ENCODE peak calls at places on chromosomes 16 and 17, in eight cellular contexts. L is endodermal cell; J is upper lobe of left lung; E is esophagus muscularis mucosa; F is CD8-positive, alpha-beta T cell; Z is PC-9; G is GM06990; D is OCI-LY7. W is an unnamed sample.

GRCh38 chr17:80152057-80152831 is 5.3 kb upstream of the EIF4A3 start:
- DNase-seq in L (peak), J (no peak), E (no peak), F (no peak), Z (peak), G (no peak), D (peak), W (peak)

GRCh38 chr17:46986401-46986800 is 7.3 kb upstream of the RPRML start:
- DNase-seq in L (no peak), J (no peak), E (no peak), F (no peak), Z (no peak), G (no peak), D (no peak), W (no peak)

GRCh38 chr17:66661411-66661843 is 173.5 kb upstream of the CACNG5 start:
- DNase-seq in L (no peak), J (no peak), E (no peak), F (no peak), Z (peak), G (peak), D (no peak), W (no peak)

GRCh38 chr17:73950515-73950914 is 253.0 kb upstream of the RPL38 start:
- DNase-seq in L (peak), J (no peak), E (no peak), F (no peak), Z (no peak), G (no peak), D (no peak), W (no peak)

GRCh38 chr16:10708969-10709368 is 14.2 kb upstream of the TEKT5 start:
- DNase-seq in L (no peak), J (no peak), E (no peak), F (no peak), Z (no peak), G (no peak), D (no peak), W (no peak)

GRCh38 chr17:43661699-43662431 is at the start of gene MEOX1:
- DNase-seq in L (peak), J (no peak), E (no peak), F (no peak), Z (peak), G (peak), D (no peak), W (no peak)

GRCh38 chr17:49971848-49972485 is 3.0 kb downstream of the DLX4 start:
- DNase-seq in L (peak), J (peak), E (no peak), F (no peak), Z (no peak), G (no peak), D (no peak), W (no peak)

GRCh38 chr17:80894439-80894721 is 97.3 kb upstream of the CHMP6 start:
- DNase-seq in L (no peak), J (no peak), E (no peak), F (no peak), Z (no peak), G (no peak), D (no peak), W (no peak)

GRCh38 chr16:59633996-59634579 is 900.0 kb upstream of the GOT2 start:
- DNase-seq in L (no peak), J (no peak), E (no peak), F (no peak), Z (no peak), G (no peak), D (no peak), W (no peak)

GRCh38 chr16:88792668-88793587 is 7.9 kb upstream of the PIEZO1 start:
- DNase-seq in L (no peak), J (peak), E (no peak), F (no peak), Z (no peak), G (no peak), D (peak), W (no peak)

GRCh38 chr17:57366558-57367351 is 110.4 kb downstream of the MSI2 start:
- DNase-seq in L (no peak), J (no peak), E (no peak), F (no peak), Z (no peak), G (no peak), D (peak), W (no peak)

GRCh38 chr16:4345439-4346204 is 5.5 kb downstream of the PAM16 start:
- DNase-seq in L (no peak), J (no peak), E (no peak), F (no peak), Z (no peak), G (no peak), D (no peak), W (no peak)

GRCh38 chr16:69595127-69596036 is 29.6 kb downstream of the NFAT5 start:
- DNase-seq in L (no peak), J (no peak), E (no peak), F (no peak), Z (peak), G (no peak), D (no peak), W (no peak)

GRCh38 chr16:1770328-1771071 is 843 bp downstream of the NME3 start:
- DNase-seq in L (peak), J (peak), E (no peak), F (peak), Z (no peak), G (peak), D (peak), W (no peak)

GRCh38 chr17:45235071-45236001 is 13.7 kb downstream of the FMNL1 start:
- DNase-seq in L (peak), J (no peak), E (peak), F (peak), Z (peak), G (peak), D (peak), W (peak)

GRCh38 chr16:27402964-27403600 is 1.1 kb downstream of the IL21R start:
- DNase-seq in L (no peak), J (no peak), E (peak), F (no peak), Z (no peak), G (peak), D (peak), W (no peak)

GRCh38 chr16:55372792-55373488 is 48.9 kb downstream of the IRX6 start:
- DNase-seq in L (no peak), J (no peak), E (no peak), F (no peak), Z (no peak), G (no peak), D (no peak), W (no peak)

GRCh38 chr17:622356-622755 is 92.3 kb downstream of the VPS53 start:
- DNase-seq in L (no peak), J (no peak), E (no peak), F (no peak), Z (no peak), G (no peak), D (no peak), W (no peak)

GRCh38 chr17:74362811-74363498 is 1.3 kb upstream of the BTBD17 start:
- DNase-seq in L (no peak), J (no peak), E (no peak), F (no peak), Z (no peak), G (no peak), D (no peak), W (no peak)

GRCh38 chr16:79137528-79137927 is 463.0 kb downstream of the MAF start:
- DNase-seq in L (no peak), J (no peak), E (no peak), F (no peak), Z (no peak), G (no peak), D (no peak), W (no peak)

GRCh38 chr16:20178297-20178696 is 104.6 kb upstream of the GPR139 start:
- DNase-seq in L (no peak), J (no peak), E (peak), F (no peak), Z (no peak), G (no peak), D (no peak), W (no peak)

GRCh38 chr16:20175358-20175757 is 101.7 kb upstream of the GPR139 start:
- DNase-seq in L (no peak), J (no peak), E (peak), F (no peak), Z (no peak), G (no peak), D (no peak), W (no peak)
- TF ChIP-seq CTCF in L (no peak), J (no peak), E (no peak), F (no peak), Z (no peak), G (no peak), D (no peak), W (no peak)

DNA sequence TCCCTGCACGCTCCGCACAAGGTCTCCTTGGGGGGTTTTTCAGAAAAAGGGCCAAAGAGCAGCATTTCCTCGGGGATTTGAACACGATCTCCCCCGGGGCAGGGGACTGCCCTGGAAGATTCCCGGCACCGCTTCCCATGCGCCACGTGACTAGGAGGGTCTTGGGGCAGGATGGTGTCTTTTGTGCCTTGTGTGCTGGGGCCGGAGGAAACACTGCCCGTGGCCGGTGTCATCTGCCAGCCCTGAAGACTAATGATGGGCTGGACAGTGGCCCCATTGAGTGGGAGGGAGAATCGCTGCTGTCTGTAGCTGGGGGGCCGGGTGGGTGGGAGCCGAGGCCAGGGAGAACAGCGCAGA is 315.1 kb downstream of the SEC14L1 start:
- DNase-seq in L (no peak), J (no peak), E (no peak), F (no peak), Z (no peak), G (no peak), D (no peak), W (no peak)
- H3K4me3 ChIP-seq in L (no peak), J (no peak), E (no peak), F (peak), Z (no peak), G (peak), D (peak), W (peak)

GRCh38 chr17:77437017-77437416 is 296.2 kb downstream of the SEC14L1 start:
- DNase-seq in L (no peak), J (peak), E (no peak), F (peak), Z (no peak), G (no peak), D (peak), W (peak)
- TF ChIP-seq CTCF in L (no peak), J (no peak), E (no peak), F (no peak), Z (no peak), G (no peak), D (peak), W (peak)

GRCh38 chr17:75828051-75828400 is 16.2 kb downstream of the UNC13D start:
- DNase-seq in L (no peak), J (no peak), E (no peak), F (no peak), Z (no peak), G (no peak), D (no peak), W (no peak)
- H3K4me3 ChIP-seq in L (no peak), J (peak), E (peak), F (peak), Z (no peak), G (no peak), D (peak), W (no peak)

GRCh38 chr16:180101-180920 is at the start of gene HBQ1:
- DNase-seq in L (peak), J (peak), E (no peak), F (peak), Z (no peak), G (peak), D (no peak), W (no peak)
- TF ChIP-seq CTCF in L (peak), J (peak), E (peak), F (peak), Z (no peak), G (no peak), D (no peak), W (no peak)

GRCh38 chr16:49876716-49877129 is 20.8 kb upstream of the ZNF423 start:
- DNase-seq in L (peak), J (peak), E (no peak), F (no peak), Z (no peak), G (peak), D (no peak), W (no peak)
- H3K4me3 ChIP-seq in L (peak), J (peak), E (peak), F (no peak), Z (no peak), G (no peak), D (no peak), W (no peak)

DNA sequence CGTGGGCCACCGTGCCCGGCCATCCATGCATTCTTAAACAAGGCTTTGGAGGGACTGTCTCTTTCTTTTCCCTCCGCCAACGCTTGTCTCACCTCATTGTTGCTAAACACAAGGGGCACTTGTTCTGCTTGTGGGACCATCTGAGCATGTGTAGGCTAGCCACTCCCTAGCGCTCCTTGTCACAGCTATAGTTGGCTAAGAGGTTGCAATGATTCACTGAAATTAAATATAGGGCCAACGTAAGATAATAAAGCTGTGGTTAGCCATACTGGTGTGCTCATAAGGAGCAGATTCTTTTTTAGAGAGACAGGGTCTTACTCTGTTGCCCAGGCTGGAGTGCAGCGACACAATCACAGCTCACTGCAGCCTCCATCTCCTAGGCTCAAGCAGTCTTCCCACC is 41.2 kb downstream of the KIAA0513 start:
- DNase-seq in L (no peak), J (no peak), E (no peak), F (no peak), Z (no peak), G (no peak), D (no peak), W (no peak)
- TF ChIP-seq CTCF in L (no peak), J (no peak), E (no peak), F (no peak), Z (no peak), G (no peak), D (no peak), W (no peak)

GRCh38 chr17:62892069-62892675 is 73.9 kb upstream of the TANC2 start:
- DNase-seq in L (no peak), J (no peak), E (no peak), F (no peak), Z (peak), G (no peak), D (no peak), W (no peak)
- H3K4me3 ChIP-seq in L (no peak), J (no peak), E (no peak), F (no peak), Z (no peak), G (no peak), D (no peak), W (no peak)

GRCh38 chr16:85631802-85632393 is 18.8 kb downstream of the GSE1 start:
- DNase-seq in L (no peak), J (peak), E (no peak), F (no peak), Z (no peak), G (no peak), D (no peak), W (no peak)
- TF ChIP-seq CTCF in L (peak), J (no peak), E (no peak), F (no peak), Z (no peak), G (peak), D (peak), W (peak)

GRCh38 chr17:82342361-82343079 is 9.0 kb upstream of the SECTM1 start:
- DNase-seq in L (no peak), J (peak), E (no peak), F (no peak), Z (no peak), G (no peak), D (no peak), W (no peak)

GRCh38 chr17:82343560-82343959 is 10.0 kb upstream of the SECTM1 start:
- DNase-seq in L (no peak), J (no peak), E (no peak), F (no peak), Z (no peak), G (no peak), D (no peak), W (no peak)

GRCh38 chr17:82339634-82340580 is 6.3 kb upstream of the SECTM1 start:
- DNase-seq in L (no peak), J (no peak), E (no peak), F (no peak), Z (no peak), G (no peak), D (no peak), W (no peak)

GRCh38 chr17:82334622-82335394 is 1.2 kb upstream of the SECTM1 start:
- DNase-seq in L (no peak), J (peak), E (no peak), F (no peak), Z (peak), G (no peak), D (peak), W (peak)

GRCh38 chr17:82338858-82339633 is 5.5 kb upstream of the SECTM1 start:
- DNase-seq in L (no peak), J (peak), E (no peak), F (no peak), Z (peak), G (no peak), D (no peak), W (no peak)
- H3K4me3 ChIP-seq in L (no peak), J (peak), E (peak), F (no peak), Z (peak), G (no peak), D (no peak), W (no peak)

W was measured in DND-41.